ENCODE peak calls at places on chromosomes 2 and 18, in ten cellular contexts. E is lower lobe of right lung, G is IMR-90, O is A549, N is cardiac muscle cell, J is PC-3, W is psoas muscle, Z is transverse colon, S is heart right ventricle, M is AG04450. C is an unnamed sample.

GRCh38 chr2:135528006-135528405 is 3.0 kb downstream of the ZRANB3 start:
- DNase-seq in J (no peak), N (no peak), S (no peak), W (no peak), M (no peak), Z (no peak), G (no peak), E (no peak), O (no peak), C (no peak)

GRCh38 chr2:126883661-126884030 is 15.0 kb upstream of the TEX51 start:
- DNase-seq in N (no peak), Z (no peak), O (no peak), M (no peak), J (no peak), W (no peak), G (no peak), S (no peak), E (no peak), C (no peak)

GRCh38 chr18:62979172-62979571 is 263.8 kb downstream of the PHLPP1 start:
- DNase-seq in Z (no peak), E (peak), S (no peak), M (peak), J (peak), O (no peak), W (peak), G (peak), N (no peak), C (peak)

GRCh38 chr2:38443021-38443541 is 66.0 kb upstream of the ATL2 start:
- DNase-seq in O (no peak), G (no peak), Z (no peak), E (no peak), M (no peak), S (peak), W (no peak), N (no peak), J (no peak), C (peak)

GRCh38 chr2:165197346-165197745 is 6.5 kb downstream of the SCN3A start:
- DNase-seq in E (no peak), M (no peak), J (no peak), O (no peak), Z (no peak), S (no peak), N (no peak), W (no peak), G (no peak), C (no peak)

GRCh38 chr2:151315381-151315903 is 26.0 kb upstream of the NMI start:
- DNase-seq in G (peak), W (no peak), Z (no peak), S (peak), M (no peak), E (no peak), N (no peak), O (no peak), J (no peak), C (peak)

GRCh38 chr2:216548901-216549321 is 50.3 kb downstream of the RPL37A start:
- DNase-seq in G (no peak), O (no peak), W (no peak), M (no peak), Z (no peak), J (no peak), S (peak), E (no peak), N (no peak), C (peak)

GRCh38 chr2:241894681-241895426 is 25.3 kb downstream of the RTP5 start:
- DNase-seq in O (no peak), W (no peak), N (no peak), E (peak), Z (no peak), M (no peak), S (no peak), J (no peak), G (no peak), C (no peak)

GRCh38 chr2:200377774-200378336 is 71.4 kb downstream of the SPATS2L start:
- DNase-seq in G (no peak), E (no peak), S (no peak), W (no peak), J (peak), Z (peak), O (no peak), M (no peak), N (no peak), C (no peak)

GRCh38 chr2:231922945-231923344 is 3.3 kb downstream of the NPPC start:
- DNase-seq in M (no peak), W (no peak), N (no peak), O (no peak), E (peak), S (no peak), J (no peak), G (no peak), Z (no peak), C (no peak)

GRCh38 chr2:67400560-67401464 is 3.7 kb downstream of the ETAA1 start:
- DNase-seq in Z (no peak), E (no peak), W (no peak), M (no peak), S (no peak), G (peak), N (no peak), J (peak), O (no peak), C (no peak)

GRCh38 chr2:239288951-239289481 is 111.8 kb downstream of the HDAC4 start:
- DNase-seq in G (no peak), E (peak), Z (peak), M (no peak), N (peak), J (no peak), W (no peak), O (no peak), S (no peak), C (no peak)

GRCh38 chr2:23862716-23863426 is 64.1 kb downstream of the ATAD2B start:
- DNase-seq in Z (no peak), N (no peak), J (peak), W (no peak), M (no peak), O (no peak), S (no peak), E (no peak), G (no peak), C (no peak)

GRCh38 chr18:36296591-36297418 is 708 bp upstream of the FHOD3 start:
- DNase-seq in W (peak), M (peak), Z (peak), N (peak), S (peak), J (peak), G (peak), E (peak), O (peak), C (peak)

GRCh38 chr2:62142054-62142453 is 53.9 kb upstream of the B3GNT2 start:
- DNase-seq in J (no peak), M (no peak), N (no peak), E (no peak), W (no peak), Z (no peak), O (no peak), G (no peak), S (peak), C (no peak)

GRCh38 chr2:60966465-60967405 is 50.8 kb upstream of the PEX13 start:
- DNase-seq in O (no peak), G (no peak), W (no peak), E (no peak), N (no peak), J (no peak), Z (no peak), S (no peak), M (no peak), C (no peak)

GRCh38 chr2:55014962-55015939 is 35.0 kb downstream of the RTN4 start:
- DNase-seq in S (peak), Z (peak), E (no peak), J (peak), O (peak), N (peak), G (peak), M (peak), W (no peak), C (no peak)

GRCh38 chr2:177675256-177676220 is 283.0 kb downstream of the AGPS start:
- DNase-seq in Z (no peak), M (no peak), G (no peak), N (no peak), W (no peak), J (no peak), E (no peak), O (no peak), S (no peak), C (no peak)

GRCh38 chr2:72118386-72118785 is 29.3 kb downstream of the CYP26B1 start:
- DNase-seq in W (no peak), G (no peak), M (no peak), S (no peak), E (no peak), Z (no peak), N (no peak), O (no peak), J (no peak), C (no peak)

GRCh38 chr2:178204987-178205386 is 10.7 kb downstream of the OSBPL6 start:
- DNase-seq in J (no peak), S (no peak), O (no peak), G (no peak), Z (no peak), W (no peak), E (no peak), N (no peak), M (no peak), C (no peak)

GRCh38 chr2:165371356-165371755 is 98.1 kb upstream of the CSRNP3 start:
- DNase-seq in N (peak), G (no peak), W (no peak), Z (no peak), E (no peak), O (no peak), M (no peak), J (peak), S (no peak), C (no peak)

GRCh38 chr2:231207734-231208133 is 9.3 kb downstream of the ARMC9 start:
- DNase-seq in N (no peak), S (no peak), O (no peak), W (no peak), J (no peak), M (no peak), G (no peak), Z (no peak), E (no peak), C (no peak)

GRCh38 chr18:60549338-60549960 is 176.9 kb upstream of the MC4R start:
- DNase-seq in M (peak), O (peak), N (peak), E (no peak), S (peak), W (no peak), Z (no peak), J (peak), G (peak), C (no peak)

GRCh38 chr2:199456383-199457146 is 1.2 kb downstream of the SATB2 start:
- DNase-seq in N (no peak), M (no peak), S (no peak), J (no peak), O (peak), Z (no peak), E (no peak), G (no peak), W (no peak), C (no peak)

GRCh38 chr2:99803846-99804245 is 314.0 kb upstream of the REV1 start:
- DNase-seq in M (no peak), N (no peak), E (no peak), Z (no peak), J (peak), S (no peak), G (no peak), O (no peak), W (no peak), C (no peak)

GRCh38 chr2:105373344-105373781 is 25.5 kb downstream of the FHL2 start:
- DNase-seq in N (no peak), G (peak), M (no peak), J (no peak), Z (peak), S (peak), O (no peak), W (peak), E (peak), C (peak)
- H3K4me3 ChIP-seq in N (no peak), G (no peak), M (no peak), J (no peak), Z (no peak), S (no peak), O (no peak), W (no peak), E (no peak), C (no peak)

GRCh38 chr2:238233625-238234024 is 6.2 kb downstream of the HES6 start:
- DNase-seq in J (no peak), S (no peak), M (no peak), Z (no peak), E (no peak), O (no peak), G (no peak), N (no peak), W (no peak), C (no peak)

GRCh38 chr2:238228700-238229099 is 11.1 kb downstream of the HES6 start:
- DNase-seq in M (no peak), O (no peak), N (peak), S (no peak), E (no peak), G (peak), J (no peak), Z (no peak), W (no peak), C (no peak)

GRCh38 chr2:238230699-238231098 is 9.1 kb downstream of the HES6 start:
- DNase-seq in W (no peak), Z (no peak), J (no peak), E (no peak), G (no peak), N (no peak), M (no peak), S (no peak), O (no peak), C (no peak)

GRCh38 chr2:238231809-238232208 is 8.0 kb downstream of the HES6 start:
- DNase-seq in J (no peak), Z (no peak), E (no peak), N (no peak), G (no peak), W (no peak), O (no peak), S (no peak), M (no peak), C (no peak)

GRCh38 chr2:238231251-238231793 is 8.5 kb downstream of the HES6 start:
- DNase-seq in M (no peak), O (no peak), G (peak), W (peak), S (peak), E (peak), J (no peak), Z (peak), N (peak), C (peak)
- H3K27ac ChIP-seq in M (peak), O (no peak), G (no peak), W (peak), S (no peak), E (peak), J (no peak), Z (peak), N (no peak), C (no peak)

DNA sequence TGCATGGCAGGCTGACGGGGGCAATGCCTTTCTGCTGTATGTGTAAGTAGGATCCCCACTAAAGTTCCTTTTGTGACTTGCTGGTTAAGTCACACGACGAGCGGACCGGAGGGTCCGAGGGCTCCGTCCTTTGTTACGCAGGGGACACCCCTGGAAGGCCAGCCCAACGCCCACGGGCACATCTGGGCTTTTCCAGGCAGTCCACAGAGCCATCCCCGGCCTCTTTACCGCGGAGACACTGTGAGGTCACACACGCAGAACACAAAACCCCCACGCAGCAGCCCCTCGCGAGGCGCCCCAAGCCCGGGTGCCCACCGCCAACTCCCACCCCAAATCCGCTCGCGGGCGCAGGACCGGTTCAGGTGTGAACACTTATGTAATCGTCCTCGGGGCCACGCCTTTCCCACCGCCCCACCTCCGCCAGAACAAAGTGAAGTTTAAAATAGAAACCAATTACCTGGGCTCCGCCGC is 4.3 kb downstream of the ZNF516 start:
- DNase-seq in W (peak), G (peak), E (peak), J (no peak), Z (peak), N (peak), O (peak), M (no peak), S (no peak), C (peak)
- H3K4me3 ChIP-seq in W (peak), G (peak), E (peak), J (peak), Z (peak), N (peak), O (peak), M (peak), S (peak), C (peak)

GRCh38 chr2:6995406-6996117 is 78.3 kb downstream of the RNF144A start:
- DNase-seq in S (no peak), J (no peak), N (no peak), M (no peak), G (no peak), O (no peak), E (no peak), Z (no peak), W (no peak), C (peak)

GRCh38 chr2:6994569-6994968 is 77.4 kb downstream of the RNF144A start:
- DNase-seq in Z (no peak), M (no peak), E (no peak), J (no peak), S (no peak), O (no peak), W (no peak), G (no peak), N (no peak), C (no peak)

GRCh38 chr2:6993230-6993640 is 76.0 kb downstream of the RNF144A start:
- DNase-seq in E (no peak), Z (no peak), N (no peak), S (peak), W (peak), M (no peak), J (no peak), G (no peak), O (no peak), C (peak)

GRCh38 chr2:6990871-6991270 is 73.7 kb downstream of the RNF144A start:
- DNase-seq in E (no peak), O (no peak), S (no peak), W (no peak), M (no peak), Z (no peak), G (no peak), J (no peak), N (no peak), C (no peak)

GRCh38 chr2:6992821-6993228 is 75.6 kb downstream of the RNF144A start:
- DNase-seq in E (no peak), N (no peak), O (no peak), S (no peak), J (no peak), G (no peak), W (no peak), Z (no peak), M (no peak), C (no peak)
- H3K27ac ChIP-seq in E (peak), N (no peak), O (no peak), S (peak), J (no peak), G (no peak), W (peak), Z (no peak), M (no peak), C (peak)

DNA sequence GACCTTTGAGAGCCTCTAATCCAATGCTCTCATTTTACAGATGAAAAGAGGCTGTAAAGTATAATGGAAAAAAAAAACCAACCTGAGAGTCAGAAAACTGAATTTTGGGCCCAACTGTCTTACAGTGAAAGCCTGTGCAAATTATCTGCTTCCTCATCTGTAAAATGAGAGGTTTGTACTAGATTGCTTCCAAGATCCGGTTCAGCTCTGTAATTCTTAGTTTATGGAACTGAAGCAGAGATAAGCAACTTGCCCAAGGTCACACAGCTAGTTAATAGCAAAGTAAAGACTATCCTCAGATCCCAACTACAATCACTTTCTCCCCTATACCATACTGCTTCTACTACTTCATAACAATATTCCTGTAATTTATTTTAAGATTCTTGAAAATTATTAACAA is 6.3 kb downstream of the TLK1 start:
- DNase-seq in S (no peak), G (peak), Z (no peak), W (no peak), M (no peak), O (no peak), E (no peak), N (no peak), J (peak), C (no peak)
- H3K4me3 ChIP-seq in S (no peak), G (no peak), Z (no peak), W (no peak), M (no peak), O (no peak), E (no peak), N (no peak), J (no peak), C (no peak)

C was measured in right cardiac atrium.